ENCODE peak calls at places on chromosome 20, in nine cellular contexts. K, U, T, Q, H, X, N, O and P are unnamed samples.

GRCh38 chr20:57810511-57811372 is 100.9 kb upstream of the PMEPA1 start:
- DNase-seq in N (no peak), Q (peak), K (no peak), H (peak), X (peak), T (no peak), O (no peak), U (peak), P (no peak)

GRCh38 chr20:24996449-24997195 is 4.1 kb upstream of the APMAP start:
- DNase-seq in X (no peak), Q (peak), K (no peak), O (no peak), U (no peak), N (no peak), T (no peak), H (peak), P (no peak)

GRCh38 chr20:61816606-61817005 is 249.1 kb downstream of the TAF4 start:
- DNase-seq in N (peak), X (no peak), K (no peak), U (no peak), O (no peak), T (no peak), H (no peak), Q (peak), P (no peak)

GRCh38 chr20:10454135-10454750 is 19.1 kb downstream of the SLX4IP start:
- DNase-seq in N (no peak), K (no peak), O (no peak), T (no peak), U (no peak), Q (no peak), X (no peak), H (no peak), P (no peak)

GRCh38 chr20:61891476-61891875 is 174.2 kb downstream of the TAF4 start:
- DNase-seq in T (no peak), U (no peak), K (no peak), X (no peak), O (no peak), Q (peak), N (peak), H (no peak), P (no peak)

GRCh38 chr20:35104685-35105295 is 12.2 kb upstream of the TRPC4AP start:
- DNase-seq in H (no peak), X (no peak), U (no peak), Q (no peak), N (no peak), K (no peak), T (no peak), O (no peak), P (no peak)

GRCh38 chr20:32971703-32972161 is 32.5 kb downstream of the SUN5 start:
- DNase-seq in K (no peak), U (no peak), O (no peak), H (peak), Q (no peak), N (no peak), X (no peak), T (no peak), P (no peak)

GRCh38 chr20:20465259-20465658 is 97.4 kb downstream of the INSM1 start:
- DNase-seq in X (no peak), O (no peak), H (no peak), N (no peak), K (no peak), Q (no peak), U (no peak), T (no peak), P (no peak)

GRCh38 chr20:5222919-5223634 is 93.7 kb downstream of the PROKR2 start:
- DNase-seq in H (no peak), X (peak), Q (peak), K (peak), T (peak), U (peak), N (no peak), O (peak), P (peak)

GRCh38 chr20:63701329-63702035 is 5.0 kb downstream of the TNFRSF6B start:
- DNase-seq in O (peak), X (no peak), N (no peak), T (no peak), K (no peak), Q (peak), U (peak), H (peak), P (no peak)
- TF ChIP-seq POLR2A in O (no peak), X (no peak), N (no peak), T (no peak), K (no peak), Q (no peak), U (peak), H (no peak), P (no peak)

GRCh38 chr20:36528176-36528874 is 13.0 kb upstream of the MYL9 start:
- DNase-seq in X (no peak), H (no peak), U (no peak), T (no peak), N (no peak), O (no peak), Q (no peak), K (peak), P (no peak)
- TF ChIP-seq POLR2A in X (no peak), H (no peak), U (no peak), T (no peak), N (no peak), O (no peak), Q (no peak), K (no peak), P (no peak)

GRCh38 chr20:31723282-31724078 is 812 bp upstream of the BCL2L1 start:
- DNase-seq in K (peak), U (peak), X (peak), Q (peak), T (peak), N (peak), O (peak), H (peak), P (peak)

GRCh38 chr20:31720486-31721407 is 1.9 kb downstream of the BCL2L1 start:
- DNase-seq in U (no peak), T (no peak), N (no peak), O (peak), X (peak), K (no peak), Q (no peak), H (no peak), P (peak)

GRCh38 chr20:31719644-31720485 is 2.8 kb downstream of the BCL2L1 start:
- DNase-seq in T (no peak), H (no peak), U (peak), X (peak), Q (no peak), K (no peak), N (no peak), O (peak), P (peak)

GRCh38 chr20:31721408-31722332 is 998 bp downstream of the BCL2L1 start:
- DNase-seq in U (no peak), N (peak), X (no peak), O (peak), K (peak), Q (peak), H (no peak), T (no peak), P (peak)

DNA sequence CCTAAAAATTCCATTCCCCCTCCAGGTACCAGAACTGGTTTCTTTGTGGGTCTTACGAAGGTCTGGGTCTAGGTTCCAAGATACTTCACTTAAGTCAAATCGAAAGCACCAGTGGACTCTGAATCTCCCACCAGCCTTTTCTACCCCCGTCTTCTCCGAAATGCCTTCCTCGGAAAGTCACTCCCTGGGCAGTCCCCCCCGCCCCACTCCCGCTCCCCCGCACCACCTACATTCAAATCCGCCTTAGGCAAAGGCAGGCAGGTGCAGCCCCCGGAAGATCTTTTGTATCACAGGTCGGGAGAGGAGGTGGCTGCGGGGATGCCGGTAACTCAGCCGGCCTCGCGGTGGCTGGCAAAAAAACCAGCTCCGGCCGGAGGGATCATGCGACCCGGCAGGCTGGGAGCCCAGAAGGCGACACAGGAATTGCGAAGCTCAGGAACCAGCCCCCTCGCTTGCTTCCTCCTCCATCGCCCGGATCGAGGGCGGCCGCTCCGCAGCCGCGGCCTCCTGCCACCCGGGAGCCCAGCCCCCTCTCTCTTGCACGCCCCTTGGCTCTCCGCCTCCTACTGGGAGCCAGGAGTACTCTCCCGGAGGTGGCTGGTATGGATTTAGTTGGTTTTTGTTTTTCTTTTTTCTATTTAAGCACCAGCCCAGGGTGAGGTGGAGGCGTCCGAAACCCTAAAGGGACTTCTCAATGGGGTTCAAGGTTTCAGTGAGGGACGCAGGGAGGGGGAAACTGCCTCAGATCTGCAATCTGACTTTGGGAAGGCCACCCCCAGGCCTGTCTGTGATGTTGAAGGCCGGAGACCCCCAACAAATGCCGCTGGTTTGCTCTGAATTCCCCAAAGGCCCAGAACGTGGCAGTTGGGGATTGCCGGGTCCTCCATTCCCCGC is at the start of gene BCL2L1:
- DNase-seq in Q (peak), U (peak), N (peak), X (peak), K (peak), H (peak), O (peak), T (peak), P (peak)
- TF ChIP-seq POLR2A in Q (no peak), U (peak), N (no peak), X (peak), K (no peak), H (peak), O (peak), T (no peak), P (peak)

DNA sequence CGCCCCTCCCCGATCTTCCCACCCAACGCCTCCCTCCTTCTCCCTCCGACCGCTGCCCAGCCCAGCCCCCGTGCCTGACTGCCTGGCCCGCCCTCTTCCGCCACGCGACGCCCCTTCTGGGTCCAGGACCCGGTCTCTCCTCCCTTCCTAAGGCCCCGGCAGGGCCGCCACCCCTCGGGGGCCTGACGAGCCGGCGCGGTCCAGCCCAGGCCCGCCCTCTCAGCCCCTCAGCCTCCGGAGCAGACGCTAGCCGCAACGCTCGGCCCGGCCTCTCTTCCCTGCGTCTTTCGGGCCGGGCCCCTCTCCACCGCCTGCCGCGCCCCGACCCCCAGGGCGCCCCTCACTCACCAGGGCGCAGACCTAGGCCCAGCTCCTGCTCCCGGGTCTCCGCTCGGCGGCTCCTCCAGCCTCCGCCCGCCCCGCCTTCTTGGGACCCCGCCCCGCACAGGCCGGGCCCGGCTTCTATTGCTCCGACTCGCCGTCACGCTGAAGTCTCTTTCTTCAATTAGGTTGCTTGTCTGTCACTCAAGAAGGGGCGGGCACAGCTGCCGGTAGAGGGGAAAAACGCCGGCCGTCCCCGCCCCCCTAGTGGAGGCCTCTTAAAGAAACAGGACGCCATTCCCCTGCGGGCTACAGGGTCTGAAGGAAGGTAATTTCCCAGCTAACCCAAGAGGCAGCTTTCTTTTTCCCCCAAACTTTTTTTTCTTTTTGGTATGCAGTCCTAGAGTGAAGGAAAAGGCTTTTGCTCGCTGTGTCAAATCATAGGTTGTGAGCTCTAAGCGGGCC is at the start of gene ELMO2:
- DNase-seq in N (peak), H (peak), X (peak), K (peak), U (peak), T (peak), Q (peak), O (peak), P (peak)
- TF ChIP-seq POLR2A in N (no peak), H (peak), X (peak), K (peak), U (peak), T (no peak), Q (peak), O (no peak), P (no peak)